ENCODE peak calls at places on chromosomes 16 and 17, in four cellular contexts. R, Q, K and H are unnamed samples.

GRCh38 chr16:23865853-23866252 is 30.1 kb downstream of the PRKCB start:
- DNase-seq in R (no peak), Q (no peak), K (no peak), H (no peak)

GRCh38 chr17:31226373-31226772 is 70.7 kb downstream of the OMG start:
- DNase-seq in R (no peak), Q (no peak), K (no peak), H (no peak)

GRCh38 chr16:14302031-14302398 is 230.9 kb downstream of the MRTFB start:
- DNase-seq in R (peak; percentile 45), Q (peak; percentile 26), K (peak; percentile 82), H (no peak)

GRCh38 chr17:49548506-49549310 is 27.0 kb upstream of the NXPH3 start:
- DNase-seq in R (no peak), Q (no peak), K (peak; percentile 48), H (no peak)

GRCh38 chr17:74677558-74678466 is 34.9 kb downstream of the CD300LF start:
- DNase-seq in R (peak; percentile 21), Q (no peak), K (peak; percentile 51), H (no peak)

GRCh38 chr17:57356153-57356721 is 99.9 kb downstream of the MSI2 start:
- DNase-seq in R (no peak), Q (peak; percentile 3), K (no peak), H (no peak)

GRCh38 chr17:17491031-17491471 is 5.1 kb downstream of the RASD1 start:
- DNase-seq in R (no peak), Q (no peak), K (no peak), H (no peak)

GRCh38 chr17:19002805-19003542 is 1.6 kb downstream of the FAM83G start:
- DNase-seq in R (no peak), Q (no peak), K (no peak), H (no peak)

GRCh38 chr16:84499638-84500037 is 4.8 kb downstream of the MEAK7 start:
- DNase-seq in R (no peak), Q (no peak), K (no peak), H (no peak)

GRCh38 chr17:78806451-78806850 is 24.4 kb upstream of the CYTH1 start:
- DNase-seq in R (no peak), Q (no peak), K (no peak), H (no peak)

GRCh38 chr17:4750606-4751005 is 10.9 kb upstream of the CXCL16 start:
- DNase-seq in R (no peak), Q (no peak), K (no peak), H (no peak)

GRCh38 chr17:45388604-45389325 is 43.9 kb downstream of the ARHGAP27 start:
- DNase-seq in R (no peak), Q (no peak), K (no peak), H (no peak)

GRCh38 chr17:17675925-17676534 is 5.2 kb upstream of the RAI1 start:
- DNase-seq in R (no peak), Q (no peak), K (no peak), H (no peak)

GRCh38 chr17:50277357-50277754 is 3.1 kb downstream of the TMEM92 start:
- DNase-seq in R (no peak), Q (no peak), K (no peak), H (no peak)

GRCh38 chr16:80536246-80536645 is 4.5 kb upstream of the DYNLRB2 start:
- DNase-seq in R (no peak), Q (no peak), K (no peak), H (no peak)

GRCh38 chr17:65514541-65514940 is 46.9 kb downstream of the AXIN2 start:
- DNase-seq in R (no peak), Q (no peak), K (no peak), H (no peak)
- H3K27ac ChIP-seq in R (no peak overlapping the region), Q (no peak overlapping the region), K (no peak overlapping the region), H (no peak overlapping the region)

GRCh38 chr17:44280383-44280782 is 12.4 kb upstream of the SLC4A1 start:
- DNase-seq in R (no peak), Q (no peak), K (no peak), H (no peak)

GRCh38 chr17:44281570-44281969 is 13.6 kb upstream of the SLC4A1 start:
- DNase-seq in R (no peak), Q (no peak), K (no peak), H (no peak)

GRCh38 chr17:44283374-44284023 is 15.6 kb upstream of the SLC4A1 start:
- DNase-seq in R (no peak), Q (no peak), K (no peak), H (no peak)

GRCh38 chr17:44278006-44278405 is 10.1 kb upstream of the SLC4A1 start:
- DNase-seq in R (no peak), Q (no peak), K (no peak), H (no peak)

GRCh38 chr17:44279586-44280344 is 11.8 kb upstream of the SLC4A1 start:
- DNase-seq in R (peak; percentile 53), Q (peak; percentile 89), K (peak; percentile 35), H (peak; percentile 7)
- H3K27ac ChIP-seq in R (peak overlapping the region; percentile 39), Q (peak overlapping the region; percentile 69), K (no peak overlapping the region), H (peak overlapping the region; percentile 61)

DNA sequence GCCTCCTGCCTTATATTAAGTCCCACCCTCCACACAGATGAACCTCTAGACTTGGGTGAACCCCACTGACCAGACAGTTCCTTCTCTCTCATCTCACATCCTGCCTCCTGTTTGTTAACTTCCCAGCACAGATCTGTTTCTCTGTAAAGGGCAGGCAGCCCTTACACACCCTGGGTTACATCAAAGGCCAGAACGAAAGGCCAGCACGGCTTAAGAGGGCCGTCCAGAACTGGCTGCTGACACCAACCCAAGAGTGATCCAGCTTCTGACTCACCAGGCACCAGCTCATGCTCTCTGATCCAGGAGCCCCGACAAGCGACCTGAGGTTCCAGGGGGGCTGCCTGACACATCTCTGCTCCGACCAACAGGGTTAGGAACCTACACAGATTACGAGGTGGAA is 86.9 kb downstream of the MRM3 start:
- DNase-seq in R (peak; percentile 89), Q (no peak), K (no peak), H (no peak)
- H3K27ac ChIP-seq in R (peak overlapping the region; percentile 84), Q (no peak overlapping the region), K (peak overlapping the region; percentile 13), H (no peak overlapping the region)

GRCh38 chr17:68383120-68383442 is 74.2 kb downstream of the WIPI1 start:
- DNase-seq in R (no peak), Q (no peak), K (no peak), H (no peak)

GRCh38 chr17:68382582-68383085 is 74.7 kb downstream of the WIPI1 start:
- DNase-seq in R (no peak), Q (no peak), K (no peak), H (no peak)

GRCh38 chr17:68379150-68379510 is 78.2 kb downstream of the WIPI1 start:
- DNase-seq in R (no peak), Q (no peak), K (no peak), H (no peak)

GRCh38 chr17:68379692-68380677 is 77.3 kb downstream of the WIPI1 start:
- DNase-seq in R (no peak), Q (no peak), K (no peak), H (no peak)

GRCh38 chr17:68381076-68381900 is 76.0 kb downstream of the WIPI1 start:
- DNase-seq in R (peak; percentile 81), Q (peak; percentile 46), K (no peak), H (no peak)
- H3K27ac ChIP-seq in R (peak overlapping the region; percentile 97), Q (peak overlapping the region; percentile 36), K (no peak overlapping the region), H (no peak overlapping the region)

GRCh38 chr16:88925540-88925887 is 51.5 kb downstream of the CBFA2T3 start:
- DNase-seq in R (no peak), Q (no peak), K (no peak), H (no peak)
- H3K27ac ChIP-seq in R (no peak overlapping the region), Q (no peak overlapping the region), K (no peak overlapping the region), H (no peak overlapping the region)

DNA sequence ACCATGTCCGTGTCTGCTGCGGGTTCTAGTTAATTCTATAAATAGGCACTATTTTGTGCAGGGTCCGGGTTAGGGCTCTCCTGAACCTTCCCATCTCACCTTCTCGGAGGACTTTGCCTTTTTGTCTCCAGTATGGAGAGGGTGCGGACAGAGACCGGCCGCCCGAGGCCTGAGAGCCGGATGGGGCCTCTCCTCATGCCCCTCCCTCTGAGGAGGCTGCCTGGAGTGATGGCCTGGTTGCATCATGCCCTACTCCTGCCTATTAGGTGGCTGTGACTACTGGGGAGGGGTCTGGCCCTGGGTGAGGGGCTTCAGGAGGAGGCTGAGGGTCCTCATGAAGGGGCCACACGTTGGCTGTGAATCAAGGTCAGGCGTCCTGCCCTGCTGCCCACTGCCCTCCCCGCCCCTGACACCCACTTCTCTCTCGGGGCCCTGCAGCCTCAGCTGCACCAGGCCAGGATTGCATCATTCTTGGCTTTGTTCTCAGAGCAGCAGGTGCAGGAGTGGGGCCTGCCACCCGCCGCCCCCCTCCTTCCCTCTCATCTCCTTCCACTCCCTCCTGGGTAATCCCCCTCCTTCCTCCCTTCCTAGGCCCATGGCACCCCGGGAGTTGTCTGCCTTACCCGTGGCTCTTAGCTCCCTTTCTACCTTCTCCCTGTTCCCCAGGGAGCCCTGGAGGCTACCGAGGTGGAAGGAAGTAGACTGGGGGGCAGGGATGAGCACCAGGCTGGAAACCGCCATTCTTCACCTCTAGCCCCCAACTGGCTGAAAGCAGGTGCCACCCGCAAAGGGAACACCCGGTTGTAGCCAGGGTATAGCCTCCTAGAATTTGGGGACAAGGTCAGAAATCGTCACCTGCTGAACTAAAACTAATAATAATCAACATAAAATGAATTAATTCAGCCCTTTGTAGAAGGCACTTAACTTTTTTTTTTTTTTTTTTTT is 12.7 kb upstream of the ARHGAP23 start:
- DNase-seq in R (no peak), Q (no peak), K (no peak), H (no peak)
- H3K27ac ChIP-seq in R (no peak overlapping the region), Q (no peak overlapping the region), K (no peak overlapping the region), H (peak overlapping the region; percentile 67)

DNA sequence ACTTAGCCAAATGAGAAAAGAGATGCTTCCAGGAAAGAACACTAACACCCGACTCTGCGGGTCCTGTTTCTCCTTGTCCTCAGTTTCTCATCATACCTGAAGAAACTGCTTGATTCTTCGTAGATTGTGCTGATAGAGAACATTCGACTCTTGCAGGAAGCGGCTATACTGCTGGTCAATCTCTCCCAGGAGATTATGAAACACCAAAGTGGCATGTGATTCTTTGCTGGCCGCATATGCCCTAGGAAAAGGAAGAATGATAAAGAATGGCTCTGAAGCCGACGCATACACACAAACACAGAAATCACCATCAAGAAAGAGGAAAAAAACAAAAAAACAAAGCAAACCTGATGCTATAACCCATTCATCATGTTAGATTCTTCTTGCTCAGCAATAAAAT is 41.8 kb downstream of the STAT3 start:
- DNase-seq in R (no peak), Q (no peak), K (no peak), H (no peak)
- H3K27ac ChIP-seq in R (peak overlapping the region; percentile 81), Q (no peak overlapping the region), K (peak overlapping the region; percentile 89), H (no peak overlapping the region)

GRCh38 chr16:11080327-11080967 is 136.1 kb downstream of the CLEC16A start:
- DNase-seq in R (no peak), Q (no peak), K (no peak), H (no peak)
- H3K27ac ChIP-seq in R (peak overlapping the region; percentile 46), Q (no peak overlapping the region), K (no peak overlapping the region), H (no peak overlapping the region)